ENCODE peak calls at places on chromosomes 11 and 22, in four cellular contexts. One of them, this sample, is unnamed.
A peak's percentile ranks its signal among the peaks of the same experiment; 100 is the strongest.

GRCh38 chr11:43837879-43838278 is 42.8 kb upstream of the ALKBH3 start:
- DNase-seq in GM12878: no peak
- DNase-seq in HepG2: no peak
- DNase-seq in K562: no peak
- DNase-seq in this sample: no peak

GRCh38 chr22:49237703-49238102 is 590.0 kb downstream of the BRD1 start:
- DNase-seq in GM12878: no peak
- DNase-seq in HepG2: no peak
- DNase-seq in K562: no peak
- DNase-seq in this sample: no peak

GRCh38 chr11:35352107-35352888 is 67.1 kb downstream of the SLC1A2 start:
- DNase-seq in GM12878: no peak
- DNase-seq in HepG2: no peak
- DNase-seq in K562: peak; percentile 67
- DNase-seq in this sample: no peak

GRCh38 chr11:117090111-117090706 is 8.0 kb downstream of the SIK3 start:
- DNase-seq in GM12878: no peak
- DNase-seq in HepG2: no peak
- DNase-seq in K562: no peak
- DNase-seq in this sample: no peak

GRCh38 chr11:61671527-61671926 is 8.7 kb upstream of the DAGLA start:
- DNase-seq in GM12878: no peak
- DNase-seq in HepG2: peak; percentile 85
- DNase-seq in K562: peak; percentile 51
- DNase-seq in this sample: no peak

GRCh38 chr11:120748485-120748814 is 236.9 kb downstream of the GRIK4 start:
- DNase-seq in GM12878: no peak
- DNase-seq in HepG2: no peak
- DNase-seq in K562: no peak
- DNase-seq in this sample: no peak

GRCh38 chr11:26944866-26945664 is 48.8 kb upstream of the FIBIN start:
- DNase-seq in GM12878: no peak
- DNase-seq in HepG2: no peak
- DNase-seq in K562: no peak
- DNase-seq in this sample: no peak

GRCh38 chr22:29334696-29335344 is 19.3 kb upstream of the RASL10A start:
- DNase-seq in GM12878: no peak
- DNase-seq in HepG2: peak; percentile 43
- DNase-seq in K562: no peak
- DNase-seq in this sample: no peak

GRCh38 chr11:12164061-12165014 is 53.9 kb downstream of the MICAL2 start:
- DNase-seq in GM12878: no peak
- DNase-seq in HepG2: no peak
- DNase-seq in K562: no peak
- DNase-seq in this sample: no peak
- TF ChIP-seq BHLHE40 in GM12878: no peak
- TF ChIP-seq BHLHE40 in HepG2: no peak
- TF ChIP-seq BHLHE40 in K562: no peak
- TF ChIP-seq BHLHE40 in this sample: no peak

GRCh38 chr22:44999687-45000086 is 10.1 kb downstream of the PHF21B start:
- DNase-seq in GM12878: no peak
- DNase-seq in HepG2: no peak
- DNase-seq in K562: no peak
- DNase-seq in this sample: no peak
- TF ChIP-seq TARDBP in GM12878: no peak
- TF ChIP-seq TARDBP in HepG2: no peak
- TF ChIP-seq TARDBP in K562: no peak
- TF ChIP-seq TARDBP in this sample: no peak

DNA sequence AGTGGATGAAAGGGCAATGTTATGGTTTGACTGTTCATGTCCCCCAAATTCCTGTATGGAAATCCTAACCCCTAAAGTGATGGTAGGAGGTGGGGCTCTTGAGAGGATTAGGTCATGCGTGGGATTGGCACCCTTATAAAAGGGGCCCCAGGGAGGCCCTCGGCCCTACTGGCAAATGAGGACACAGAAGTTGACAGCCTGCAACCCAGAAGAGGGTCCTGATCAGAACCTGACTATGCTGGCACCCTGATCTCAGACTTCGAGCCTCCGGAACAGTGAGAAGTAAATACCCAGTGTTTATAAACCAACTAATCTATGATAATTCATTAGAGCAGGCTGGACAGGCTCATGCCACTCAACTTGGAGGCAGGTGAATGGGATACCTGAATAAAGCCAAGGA is 8.7 kb downstream of the IFITM10 start:
- DNase-seq in GM12878: no peak
- DNase-seq in HepG2: no peak
- DNase-seq in K562: no peak
- DNase-seq in this sample: no peak
- TF ChIP-seq FOXM1 in GM12878: no peak
- TF ChIP-seq FOXM1 in HepG2: no peak
- TF ChIP-seq FOXM1 in K562: no peak
- TF ChIP-seq FOXM1 in this sample: no peak

DNA sequence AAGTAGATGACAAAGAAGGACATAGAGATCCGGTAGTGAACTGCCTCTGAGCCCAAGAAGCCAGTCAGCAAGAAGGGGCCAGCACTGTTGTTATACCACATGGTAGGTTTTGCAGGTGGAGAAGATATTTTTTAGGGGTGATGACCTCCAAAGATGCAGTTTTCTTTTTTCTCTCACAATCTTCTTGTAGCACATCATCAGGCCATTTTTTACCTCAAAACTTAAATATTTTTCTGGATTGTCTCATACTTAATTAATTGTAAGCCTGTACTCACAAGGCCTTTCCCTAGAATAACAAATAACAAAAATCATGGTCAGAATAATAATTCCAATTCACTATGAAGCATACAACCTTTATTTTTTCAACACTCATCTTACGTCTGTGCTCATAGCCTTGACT is at the start of gene OR51B4:
- DNase-seq in GM12878: no peak
- DNase-seq in HepG2: no peak
- DNase-seq in K562: no peak
- DNase-seq in this sample: no peak
- TF ChIP-seq BHLHE40 in GM12878: no peak
- TF ChIP-seq BHLHE40 in HepG2: no peak
- TF ChIP-seq BHLHE40 in K562: no peak
- TF ChIP-seq BHLHE40 in this sample: no peak

DNA sequence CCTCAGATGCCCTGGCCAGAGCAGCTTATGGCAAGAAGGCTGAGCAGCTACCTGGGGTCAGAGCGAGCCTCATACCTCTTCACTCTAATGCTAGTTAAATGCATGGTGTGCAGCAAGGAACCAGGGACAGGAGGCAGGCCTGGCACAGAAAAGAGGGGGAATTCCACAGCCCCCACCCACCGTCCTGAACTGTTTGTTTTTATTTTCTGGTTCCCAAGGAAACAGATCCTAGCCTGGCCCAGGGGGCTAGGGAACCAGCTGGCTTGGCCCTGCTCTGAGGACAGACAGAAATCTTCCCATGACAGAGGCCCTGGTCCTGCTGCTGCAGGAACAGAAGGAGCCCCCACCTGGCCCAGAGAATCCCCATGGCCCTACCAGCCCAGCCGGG is 40.4 kb downstream of the SLCO2B1 start:
- DNase-seq in GM12878: no peak
- DNase-seq in HepG2: no peak
- DNase-seq in K562: no peak
- DNase-seq in this sample: no peak
- TF ChIP-seq TARDBP in GM12878: no peak
- TF ChIP-seq TARDBP in HepG2: no peak
- TF ChIP-seq TARDBP in K562: no peak
- TF ChIP-seq TARDBP in this sample: no peak

GRCh38 chr11:407651-408080 is 7.1 kb downstream of the SIGIRR start:
- DNase-seq in GM12878: no peak
- DNase-seq in HepG2: no peak
- DNase-seq in K562: no peak
- DNase-seq in this sample: no peak

GRCh38 chr11:408154-409007 is 6.4 kb downstream of the SIGIRR start:
- DNase-seq in GM12878: no peak
- DNase-seq in HepG2: no peak
- DNase-seq in K562: no peak
- DNase-seq in this sample: no peak

GRCh38 chr11:406796-407650 is 7.8 kb downstream of the SIGIRR start:
- DNase-seq in GM12878: peak; percentile 37
- DNase-seq in HepG2: no peak
- DNase-seq in K562: peak; percentile 95
- DNase-seq in this sample: peak; percentile 98

GRCh38 chr11:409600-410471 is 5.0 kb downstream of the SIGIRR start:
- DNase-seq in GM12878: no peak
- DNase-seq in HepG2: peak; percentile 64
- DNase-seq in K562: no peak
- DNase-seq in this sample: no peak

GRCh38 chr11:409008-409599 is 5.7 kb downstream of the SIGIRR start:
- DNase-seq in GM12878: no peak
- DNase-seq in HepG2: no peak
- DNase-seq in K562: no peak
- DNase-seq in this sample: no peak
- TF ChIP-seq FOXM1 in GM12878: no peak
- TF ChIP-seq FOXM1 in HepG2: no peak
- TF ChIP-seq FOXM1 in K562: no peak
- TF ChIP-seq FOXM1 in this sample: no peak

GRCh38 chr11:65363770-65364169 is 9.2 kb downstream of the TIGD3 start:
- DNase-seq in GM12878: no peak
- DNase-seq in HepG2: peak; percentile 38
- DNase-seq in K562: no peak
- DNase-seq in this sample: no peak

GRCh38 chr11:65362966-65363365 is 8.4 kb downstream of the TIGD3 start:
- DNase-seq in GM12878: no peak
- DNase-seq in HepG2: no peak
- DNase-seq in K562: no peak
- DNase-seq in this sample: no peak

GRCh38 chr11:65370659-65371049 is 11.8 kb downstream of the SLC25A45 start:
- DNase-seq in GM12878: no peak
- DNase-seq in HepG2: no peak
- DNase-seq in K562: no peak
- DNase-seq in this sample: no peak

GRCh38 chr11:65362320-65362931 is 7.9 kb downstream of the TIGD3 start:
- DNase-seq in GM12878: peak; percentile 67
- DNase-seq in HepG2: no peak
- DNase-seq in K562: peak; percentile 57
- DNase-seq in this sample: no peak

DNA sequence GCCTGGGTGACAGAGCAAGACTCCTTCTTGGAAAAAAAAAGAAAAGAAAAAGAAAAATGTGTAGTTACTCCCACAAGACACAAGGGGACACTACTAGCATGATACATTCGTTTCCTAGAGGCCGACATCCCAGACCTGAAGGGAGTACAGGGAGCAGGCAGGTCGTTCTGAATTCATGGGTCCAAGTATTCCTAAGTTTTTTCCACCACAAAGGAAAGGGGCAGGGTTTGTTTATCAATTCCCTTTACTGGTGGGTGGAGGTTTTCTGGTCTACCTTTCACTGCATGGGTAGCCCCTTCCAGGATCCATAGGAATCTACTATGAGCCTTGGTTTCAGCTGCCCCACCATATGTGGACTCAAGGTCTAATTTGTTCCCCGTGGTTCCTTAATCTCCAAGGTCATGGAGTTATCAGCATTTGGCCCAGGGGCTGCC is 11.8 kb downstream of the TIGD3 start:
- DNase-seq in GM12878: no peak
- DNase-seq in HepG2: peak; percentile 84
- DNase-seq in K562: peak; percentile 81
- DNase-seq in this sample: peak; percentile 85
- TF ChIP-seq BHLHE40 in GM12878: no peak
- TF ChIP-seq BHLHE40 in HepG2: no peak
- TF ChIP-seq BHLHE40 in K562: no peak
- TF ChIP-seq BHLHE40 in this sample: no peak